ENCODE peak calls at places on chromosomes 7 and 10, in four cellular contexts. L, K, R and Q are unnamed samples.

GRCh38 chr7:73827568-73828106 is 3.2 kb upstream of the CLDN4 start:
- DNase-seq in L (no peak), K (peak), R (no peak), Q (no peak)

GRCh38 chr7:92131764-92132330 is 2.4 kb downstream of the CYP51A1 start:
- DNase-seq in L (no peak), K (no peak), R (no peak), Q (no peak)

GRCh38 chr10:102657984-102658724 is 13.9 kb downstream of the TRIM8 start:
- DNase-seq in L (peak), K (no peak), R (no peak), Q (no peak)

GRCh38 chr7:81574723-81575326 is 195.0 kb downstream of the HGF start:
- DNase-seq in L (no peak), K (no peak), R (no peak), Q (no peak)

GRCh38 chr7:151009340-151010001 is 14.8 kb downstream of the ATG9B start:
- DNase-seq in L (no peak), K (no peak), R (no peak), Q (no peak)

GRCh38 chr7:128875523-128875948 is 12.9 kb downstream of the ATP6V1F start:
- DNase-seq in L (peak), K (no peak), R (no peak), Q (no peak)

GRCh38 chr7:104089622-104090021 is 100.2 kb upstream of the RELN start:
- DNase-seq in L (no peak), K (no peak), R (no peak), Q (no peak)

GRCh38 chr10:44858988-44859387 is 52.1 kb upstream of the TMEM72 start:
- DNase-seq in L (no peak), K (no peak), R (no peak), Q (no peak)

GRCh38 chr7:48337781-48338180 is 166.5 kb downstream of the ABCA13 start:
- DNase-seq in L (no peak), K (no peak), R (no peak), Q (no peak)

GRCh38 chr10:90592903-90593302 is 264.9 kb downstream of the HTR7 start:
- DNase-seq in L (no peak), K (peak), R (peak), Q (peak)

GRCh38 chr10:98404571-98405396 is 10.2 kb downstream of the PYROXD2 start:
- DNase-seq in L (no peak), K (no peak), R (no peak), Q (no peak)

GRCh38 chr10:75400163-75400768 is 1.3 kb downstream of the ZNF503 start:
- DNase-seq in L (no peak), K (no peak), R (no peak), Q (no peak)

DNA sequence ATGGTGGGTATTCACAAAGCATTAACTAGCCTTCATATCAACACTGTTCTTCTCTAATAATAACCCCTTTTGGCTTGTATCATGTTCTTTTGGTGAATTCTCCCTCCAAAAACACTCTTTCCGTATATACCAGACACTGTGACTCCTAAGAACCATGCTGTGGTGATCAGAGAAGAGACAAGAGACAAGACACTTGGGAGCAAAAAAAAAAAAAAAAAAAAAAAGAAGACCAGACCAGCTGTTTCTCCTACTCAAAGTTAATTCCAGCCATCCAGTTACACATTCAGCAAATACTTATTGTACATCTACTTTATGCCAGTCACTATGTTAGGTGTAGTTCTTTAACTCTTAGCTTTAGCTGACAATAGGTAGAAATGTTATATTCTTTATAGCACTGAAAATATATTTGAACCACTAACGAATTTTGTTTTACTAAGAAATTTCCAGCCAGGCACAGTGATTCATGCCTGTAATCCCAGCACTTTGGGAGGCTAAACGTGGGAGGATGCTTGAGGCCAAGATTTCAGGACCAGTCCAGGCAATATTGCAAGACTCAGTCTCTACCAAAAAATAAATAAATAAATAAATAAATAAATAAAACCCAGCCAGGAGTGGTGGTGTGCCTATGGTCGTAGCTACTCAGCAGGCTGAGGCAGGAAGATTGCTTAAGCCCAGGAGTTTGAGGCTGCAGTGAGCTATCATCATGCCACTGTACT is 40.0 kb downstream of the PIP4K2A start:
- DNase-seq in L (no peak), K (no peak), R (no peak), Q (no peak)
- H3K27ac ChIP-seq in L (no peak), K (no peak), R (no peak), Q (no peak)

GRCh38 chr10:113555751-113556150 is 2.9 kb downstream of the HABP2 start:
- DNase-seq in L (no peak), K (no peak), R (no peak), Q (no peak)

GRCh38 chr10:113557389-113558321 is 4.8 kb downstream of the HABP2 start:
- DNase-seq in L (no peak), K (peak), R (no peak), Q (no peak)

GRCh38 chr10:113561214-113561613 is 8.4 kb downstream of the HABP2 start:
- DNase-seq in L (no peak), K (no peak), R (no peak), Q (no peak)

GRCh38 chr10:113560071-113560470 is 7.2 kb downstream of the HABP2 start:
- DNase-seq in L (no peak), K (no peak), R (no peak), Q (no peak)

GRCh38 chr10:113558336-113558735 is 5.5 kb downstream of the HABP2 start:
- DNase-seq in L (no peak), K (peak), R (no peak), Q (no peak)
- H3K4me3 ChIP-seq in L (no peak), K (peak), R (peak), Q (no peak)

GRCh38 chr10:11672836-11673235 is 61.4 kb upstream of the USP6NL start:
- DNase-seq in L (no peak), K (no peak), R (no peak), Q (no peak)

GRCh38 chr10:11670311-11670825 is 58.9 kb upstream of the USP6NL start:
- DNase-seq in L (no peak), K (no peak), R (no peak), Q (no peak)

GRCh38 chr10:11667756-11668155 is 56.3 kb upstream of the USP6NL start:
- DNase-seq in L (no peak), K (no peak), R (no peak), Q (no peak)

GRCh38 chr10:11673346-11674330 is 62.2 kb upstream of the USP6NL start:
- DNase-seq in L (no peak), K (no peak), R (no peak), Q (no peak)

DNA sequence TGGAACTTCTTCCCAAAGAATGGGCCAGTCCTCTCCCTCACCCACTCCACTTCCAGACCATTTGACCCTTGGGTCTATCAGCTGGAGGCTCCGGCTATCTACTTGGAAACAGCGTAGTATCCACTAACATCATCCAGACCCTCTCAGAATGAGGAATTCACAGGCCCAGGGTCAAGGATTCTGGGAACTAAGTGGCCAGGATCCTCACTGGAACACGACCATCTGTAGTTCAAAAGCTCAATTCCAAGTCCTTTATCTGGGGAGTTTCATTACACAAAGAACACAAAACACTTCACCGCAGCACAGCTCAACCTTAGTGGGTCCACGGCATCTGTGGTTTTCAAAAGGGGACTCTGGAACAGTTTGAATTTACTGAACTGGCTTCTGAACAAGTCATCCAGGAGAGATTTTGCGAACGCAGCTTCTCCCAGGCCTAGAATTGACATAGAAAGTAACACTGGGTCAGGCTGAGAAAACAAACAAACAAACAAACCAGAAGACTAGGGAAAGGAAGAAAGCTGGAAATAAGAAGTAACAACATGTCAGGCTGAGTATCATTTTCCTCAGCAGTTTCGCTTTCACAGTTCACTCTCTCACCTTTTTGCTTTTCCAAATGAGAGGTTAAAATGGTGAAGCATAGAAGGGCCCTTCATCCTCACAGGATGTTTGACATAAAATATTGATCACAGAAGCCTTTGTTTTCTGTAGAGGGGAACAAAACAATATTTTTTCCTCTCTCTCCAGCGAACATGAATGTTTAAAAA is 57.6 kb upstream of the USP6NL start:
- DNase-seq in L (no peak), K (no peak), R (no peak), Q (no peak)
- H3K27ac ChIP-seq in L (no peak), K (no peak), R (no peak), Q (no peak)

GRCh38 chr10:100238429-100238828 is 9.0 kb upstream of the CHUK start:
- DNase-seq in L (no peak), K (no peak), R (no peak), Q (no peak)

GRCh38 chr10:100245484-100246220 is 16.3 kb upstream of the CHUK start:
- DNase-seq in L (no peak), K (no peak), R (no peak), Q (no peak)

GRCh38 chr10:100239851-100240250 is 10.5 kb upstream of the CHUK start:
- DNase-seq in L (no peak), K (no peak), R (no peak), Q (no peak)
- H3K4me3 ChIP-seq in L (no peak), K (no peak), R (no peak), Q (no peak)

DNA sequence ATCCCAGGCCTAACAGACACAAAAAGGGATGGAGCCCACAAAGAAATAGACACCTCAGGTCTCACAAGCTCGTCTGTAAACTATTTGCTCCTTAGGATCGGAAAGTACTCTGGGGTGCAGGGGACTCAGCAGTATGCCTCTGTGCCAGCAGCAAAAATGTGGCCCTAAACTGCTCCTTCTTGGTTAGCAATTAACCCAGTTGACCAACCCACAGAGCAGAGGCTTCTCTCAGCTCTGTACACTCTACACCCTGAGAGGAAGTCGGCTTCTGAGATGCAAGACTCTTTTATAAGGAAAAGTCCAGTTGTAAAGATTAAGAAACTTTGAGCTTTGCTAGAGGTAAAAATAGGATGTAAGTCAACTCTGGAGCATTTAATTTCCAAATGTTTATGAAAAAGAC is 156.3 kb upstream of the PRSS58 start:
- DNase-seq in L (no peak), K (no peak), R (no peak), Q (no peak)
- H3K27ac ChIP-seq in L (no peak), K (no peak), R (no peak), Q (no peak)

GRCh38 chr7:155456772-155457543 is 971 bp upstream of the EN2 start:
- DNase-seq in L (peak), K (peak), R (no peak), Q (no peak)
- H3K4me3 ChIP-seq in L (peak), K (peak), R (peak), Q (peak)

DNA sequence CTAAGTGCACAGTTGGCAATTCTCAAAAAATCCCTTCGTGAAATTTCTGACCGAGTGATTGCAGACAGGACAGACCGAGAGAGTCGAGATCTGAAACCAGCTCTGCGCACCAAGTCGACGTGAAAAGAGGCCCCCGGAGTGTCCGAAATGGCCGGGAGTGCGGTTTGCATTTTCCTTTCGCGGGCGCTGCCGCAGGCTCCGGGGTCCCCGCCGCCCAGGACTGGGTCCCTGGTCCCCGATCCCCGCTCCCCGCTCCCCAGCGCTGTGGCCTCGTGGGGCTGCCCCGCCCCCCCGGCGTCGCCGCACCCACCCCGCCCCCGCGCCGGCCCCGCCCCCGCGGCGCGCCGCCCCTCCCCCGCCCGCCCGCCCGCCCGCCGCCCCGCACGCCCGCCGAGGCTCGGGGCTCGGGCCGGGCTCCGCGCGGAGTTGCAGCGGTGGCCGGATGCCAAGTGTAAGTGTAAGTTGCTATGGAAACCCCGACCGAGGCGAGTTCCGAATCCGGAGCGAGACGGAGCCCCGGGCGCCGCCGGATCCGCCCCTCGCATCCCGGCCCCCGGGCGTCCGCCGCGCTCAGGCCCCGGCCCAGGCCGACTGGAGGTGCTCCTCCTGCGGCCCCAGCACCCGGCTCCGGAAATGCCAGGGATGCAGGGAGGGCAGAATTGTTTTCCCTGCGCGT is 4.5 kb downstream of the BMI1 start:
- DNase-seq in L (peak), K (no peak), R (no peak), Q (peak)
- H3K27ac ChIP-seq in L (peak), K (no peak), R (peak), Q (peak)